ENCODE peak calls at places on chromosomes 7 and 10, in seven cellular contexts. X is cardiac muscle cell, G is colonic mucosa, R is brain microvascular endothelial cell, U is non-pigmented ciliary epithelial cell, N is HEK293T, E is NCI-H510A. B is an unnamed sample.

GRCh38 chr7:27555670-27556069 is 107.0 kb downstream of the HIBADH start:
- DNase-seq in X (no peak), G (no peak), R (no peak), U (no peak), N (no peak), E (no peak), B (no peak)

GRCh38 chr7:132390705-132391104 is 185.6 kb downstream of the PLXNA4 start:
- DNase-seq in X (no peak), G (no peak), R (peak; percentile 10), U (peak; percentile 23), N (no peak), E (no peak), B (no peak)

GRCh38 chr7:126605056-126605455 is 647.7 kb downstream of the GRM8 start:
- DNase-seq in X (no peak), G (no peak), R (no peak), U (no peak), N (no peak), E (no peak), B (no peak)

GRCh38 chr7:31948041-31948440 is 122.2 kb downstream of the PDE1C start:
- DNase-seq in X (no peak), G (no peak), R (peak; percentile 57), U (peak; percentile 35), N (no peak), E (no peak), B (peak; percentile 90)

GRCh38 chr10:58280982-58281752 is 12.2 kb downstream of the CISD1 start:
- DNase-seq in X (no peak), G (no peak), R (no peak), U (no peak), N (no peak), E (no peak), B (peak; percentile 52)

GRCh38 chr7:24821045-24821853 is 64.0 kb upstream of the GSDME start:
- DNase-seq in X (no peak), G (peak; percentile 82), R (peak; percentile 88), U (peak; percentile 88), N (peak; percentile 29), E (peak; percentile 35), B (peak; percentile 86)

GRCh38 chr7:71535616-71536015 is 403.7 kb downstream of the GALNT17 start:
- DNase-seq in X (no peak), G (no peak), R (no peak), U (no peak), N (no peak), E (no peak), B (no peak)

GRCh38 chr10:116748041-116748440 is 5.7 kb upstream of the HSPA12A start:
- DNase-seq in X (no peak), G (peak; percentile 38), R (peak; percentile 47), U (peak; percentile 26), N (no peak), E (no peak), B (no peak)

GRCh38 chr10:99964791-99965190 is 45.0 kb downstream of the DNMBP start:
- DNase-seq in X (no peak), G (no peak), R (no peak), U (no peak), N (no peak), E (no peak), B (no peak)

GRCh38 chr7:137848095-137848494 is 1.3 kb upstream of the DGKI start:
- DNase-seq in X (no peak), G (no peak), R (no peak), U (no peak), N (no peak), E (no peak), B (no peak)

GRCh38 chr10:17385066-17385465 is 69.3 kb downstream of the ST8SIA6 start:
- DNase-seq in X (no peak), G (no peak), R (no peak), U (no peak), N (no peak), E (no peak), B (no peak)

GRCh38 chr10:91043173-91043910 is 122.5 kb upstream of the ANKRD1 start:
- DNase-seq in X (peak; percentile 59), G (no peak), R (peak; percentile 40), U (no peak), N (peak; percentile 32), E (no peak), B (no peak)

GRCh38 chr10:4586756-4587155 is 239.3 kb upstream of the AKR1E2 start:
- DNase-seq in X (no peak), G (no peak), R (no peak), U (no peak), N (no peak), E (no peak), B (peak; percentile 30)

GRCh38 chr7:124399941-124400340 is 365.7 kb downstream of the GPR37 start:
- DNase-seq in X (no peak), G (no peak), R (no peak), U (no peak), N (no peak), E (no peak), B (no peak)

GRCh38 chr7:155785536-155785935 is 26.7 kb downstream of the SHH start:
- DNase-seq in X (no peak), G (no peak), R (peak; percentile 54), U (peak; percentile 30), N (no peak), E (no peak), B (no peak)

GRCh38 chr10:132175907-132176581 is 10.7 kb upstream of the DPYSL4 start:
- DNase-seq in X (peak; percentile 30), G (no peak), R (no peak), U (no peak), N (no peak), E (no peak), B (no peak)

GRCh38 chr10:112981553-112981952 is 31.5 kb downstream of the TCF7L2 start:
- DNase-seq in X (no peak), G (no peak), R (peak; percentile 59), U (no peak), N (no peak), E (no peak), B (no peak)

GRCh38 chr7:64997927-64998391 is 7.1 kb upstream of the ZNF117 start:
- DNase-seq in X (peak; percentile 2), G (no peak), R (peak; percentile 78), U (no peak), N (no peak), E (peak; percentile 40), B (no peak)

GRCh38 chr7:30171753-30172447 is 37.1 kb downstream of the MTURN start:
- DNase-seq in X (no peak), G (no peak), R (peak; percentile 22), U (no peak), N (no peak), E (no peak), B (no peak)

GRCh38 chr10:33196710-33197406 is 137.6 kb downstream of the NRP1 start:
- DNase-seq in X (no peak), G (peak; percentile 29), R (no peak), U (no peak), N (no peak), E (no peak), B (no peak)

GRCh38 chr7:137337902-137338301 is 5.6 kb downstream of the PTN start:
- DNase-seq in X (no peak), G (no peak), R (no peak), U (no peak), N (no peak), E (no peak), B (no peak)

GRCh38 chr7:83799333-83799732 is 150.4 kb upstream of the SEMA3E start:
- DNase-seq in X (no peak), G (no peak), R (no peak), U (no peak), N (no peak), E (no peak), B (no peak)

GRCh38 chr7:80584778-80585177 is 53.7 kb upstream of the CD36 start:
- DNase-seq in X (peak; percentile 26), G (no peak), R (peak; percentile 20), U (peak; percentile 26), N (no peak), E (no peak), B (no peak)